ENCODE peak calls at places on chromosomes 16 and 17, in ten cellular contexts. E, Y, X, R, M, G, P, C, L and B are unnamed samples.

GRCh38 chr16:65975049-65975708 is 391.3 kb upstream of the CDH5 start:
- DNase-seq in E (no peak), Y (no peak), X (peak), R (no peak), M (no peak), G (peak), P (no peak), C (peak), L (no peak), B (peak)

GRCh38 chr17:44198721-44199552 is 747 bp downstream of the ATXN7L3 start:
- DNase-seq in E (peak), Y (peak), X (peak), R (peak), M (peak), G (peak), P (peak), C (peak), L (peak), B (peak)

GRCh38 chr16:67672739-67673662 is 6.4 kb downstream of the C16orf86 start:
- DNase-seq in E (peak), Y (peak), X (peak), R (peak), M (peak), G (peak), P (peak), C (peak), L (peak), B (peak)

GRCh38 chr17:40556198-40556661 is 9.0 kb downstream of the CCR7 start:
- DNase-seq in E (no peak), Y (no peak), X (no peak), R (no peak), M (no peak), G (no peak), P (no peak), C (no peak), L (no peak), B (no peak)

GRCh38 chr17:14843086-14843795 is 421.9 kb downstream of the PMP22 start:
- DNase-seq in E (no peak), Y (no peak), X (no peak), R (no peak), M (no peak), G (no peak), P (no peak), C (no peak), L (no peak), B (no peak)

GRCh38 chr16:1102921-1103648 is 7.0 kb upstream of the C1QTNF8 start:
- DNase-seq in E (peak), Y (peak), X (no peak), R (peak), M (no peak), G (peak), P (no peak), C (no peak), L (peak), B (peak)

GRCh38 chr17:1473841-1474240 is 17.8 kb upstream of the CRK start:
- DNase-seq in E (no peak), Y (no peak), X (no peak), R (no peak), M (no peak), G (no peak), P (no peak), C (no peak), L (no peak), B (no peak)

GRCh38 chr17:51154176-51154575 is 817 bp downstream of the NME1 start:
- DNase-seq in E (no peak), Y (no peak), X (no peak), R (no peak), M (no peak), G (peak), P (no peak), C (no peak), L (no peak), B (peak)

GRCh38 chr16:19119564-19119963 is 5.8 kb downstream of the ITPRIPL2 start:
- DNase-seq in E (no peak), Y (no peak), X (peak), R (no peak), M (peak), G (peak), P (no peak), C (no peak), L (no peak), B (no peak)

GRCh38 chr16:68287276-68288251 is 23.2 kb downstream of the SLC7A6OS start:
- DNase-seq in E (no peak), Y (no peak), X (peak), R (no peak), M (peak), G (peak), P (no peak), C (peak), L (no peak), B (peak)

GRCh38 chr17:82888583-82889495 is 49.0 kb upstream of the ZNF750 start:
- DNase-seq in E (no peak), Y (no peak), X (no peak), R (no peak), M (no peak), G (no peak), P (peak), C (no peak), L (no peak), B (no peak)